ENCODE peak calls at places on chromosomes 2 and 18, in five cellular contexts. Y, P, I, K and S are unnamed samples.

GRCh38 chr2:224127871-224128501 is 88.9 kb upstream of the SERPINE2 start:
- DNase-seq in Y (no peak), P (no peak), I (no peak), K (peak; percentile 83), S (no peak)

GRCh38 chr18:10460414-10461018 is 6.1 kb downstream of the APCDD1 start:
- DNase-seq in Y (no peak), P (no peak), I (no peak), K (no peak), S (no peak)

GRCh38 chr2:8679567-8679826 is 2.4 kb upstream of the ID2 start:
- DNase-seq in Y (no peak), P (no peak), I (no peak), K (no peak), S (no peak)

GRCh38 chr2:167862787-167863186 is 384.6 kb downstream of the STK39 start:
- DNase-seq in Y (no peak), P (peak; percentile 48), I (peak; percentile 16), K (no peak), S (no peak)

GRCh38 chr2:134169788-134170187 is 84.1 kb upstream of the MGAT5 start:
- DNase-seq in Y (no peak), P (no peak), I (no peak), K (no peak), S (no peak)

GRCh38 chr18:65091737-65092329 is 659.0 kb upstream of the CDH7 start:
- DNase-seq in Y (no peak), P (no peak), I (peak; percentile 1), K (peak; percentile 1), S (no peak)

GRCh38 chr2:237662671-237663093 is 35.3 kb downstream of the LRRFIP1 start:
- DNase-seq in Y (peak; percentile 92), P (peak; percentile 54), I (peak; percentile 77), K (peak; percentile 96), S (no peak)

GRCh38 chr2:24806660-24807036 is 13.4 kb downstream of the CENPO start:
- DNase-seq in Y (no peak), P (no peak), I (no peak), K (no peak), S (no peak)

GRCh38 chr2:68482296-68482695 is 14.9 kb downstream of the APLF start:
- DNase-seq in Y (no peak), P (no peak), I (no peak), K (no peak), S (no peak)

GRCh38 chr2:174172802-174173355 is 75.5 kb downstream of the OLA1 start:
- DNase-seq in Y (no peak), P (no peak), I (no peak), K (no peak), S (no peak)

GRCh38 chr2:240983361-240983995 is 14.9 kb upstream of the SNED1 start:
- DNase-seq in Y (peak; percentile 47), P (peak; percentile 26), I (no peak), K (peak; percentile 30), S (no peak)

GRCh38 chr2:200963129-200963917 is at the start of gene ORC2:
- DNase-seq in Y (peak; percentile 96), P (peak; percentile 95), I (peak; percentile 99), K (peak; percentile 94), S (peak; percentile 93)